ENCODE peak calls at places on chromosomes 16 and 17, in seven cellular contexts. One of them, this sample, is unnamed.
A peak's percentile ranks its signal among the peaks of the same experiment; 100 is the strongest.

GRCh38 chr16:49652441-49653175 is 203.3 kb downstream of the ZNF423 start:
- DNase-seq in testis: no peak
- DNase-seq in PC-3: no peak
- DNase-seq in tibial artery: peak; percentile 70
- DNase-seq in gastrocnemius medialis: peak; percentile 36
- DNase-seq in fibroblast of lung: peak; percentile 87
- DNase-seq in effector memory CD4-positive, alpha-beta T cell: no peak
- DNase-seq in this sample: no peak

GRCh38 chr17:37605813-37606505 is 3.3 kb downstream of the SYNRG start:
- DNase-seq in testis: no peak
- DNase-seq in PC-3: no peak
- DNase-seq in tibial artery: no peak
- DNase-seq in gastrocnemius medialis: no peak
- DNase-seq in fibroblast of lung: peak; percentile 51
- DNase-seq in effector memory CD4-positive, alpha-beta T cell: peak; percentile 24
- DNase-seq in this sample: no peak

GRCh38 chr17:65966311-65966710 is 225.6 kb downstream of the CEP112 start:
- DNase-seq in testis: no peak
- DNase-seq in PC-3: no peak
- DNase-seq in tibial artery: no peak
- DNase-seq in gastrocnemius medialis: no peak
- DNase-seq in fibroblast of lung: no peak
- DNase-seq in effector memory CD4-positive, alpha-beta T cell: no peak
- DNase-seq in this sample: no peak

GRCh38 chr17:42342242-42343008 is 45.8 kb downstream of the STAT3 start:
- DNase-seq in testis: no peak
- DNase-seq in PC-3: no peak
- DNase-seq in tibial artery: no peak
- DNase-seq in gastrocnemius medialis: no peak
- DNase-seq in fibroblast of lung: peak; percentile 76
- DNase-seq in effector memory CD4-positive, alpha-beta T cell: no peak
- DNase-seq in this sample: no peak

GRCh38 chr16:49596699-49597291 is 223.2 kb downstream of the C16orf78 start:
- DNase-seq in testis: no peak
- DNase-seq in PC-3: no peak
- DNase-seq in tibial artery: no peak
- DNase-seq in gastrocnemius medialis: peak; percentile 78
- DNase-seq in fibroblast of lung: no peak
- DNase-seq in effector memory CD4-positive, alpha-beta T cell: no peak
- DNase-seq in this sample: peak; percentile 60

GRCh38 chr17:61619493-61619892 is 28.5 kb upstream of the NACA2 start:
- DNase-seq in testis: no peak
- DNase-seq in PC-3: no peak
- DNase-seq in tibial artery: no peak
- DNase-seq in gastrocnemius medialis: no peak
- DNase-seq in fibroblast of lung: no peak
- DNase-seq in effector memory CD4-positive, alpha-beta T cell: no peak
- DNase-seq in this sample: no peak

GRCh38 chr16:1378804-1379053 is 27.0 kb downstream of the GNPTG start:
- DNase-seq in testis: no peak
- DNase-seq in PC-3: no peak
- DNase-seq in tibial artery: no peak
- DNase-seq in gastrocnemius medialis: no peak
- DNase-seq in fibroblast of lung: no peak
- DNase-seq in effector memory CD4-positive, alpha-beta T cell: no peak
- DNase-seq in this sample: no peak

GRCh38 chr16:8660841-8661301 is 13.5 kb upstream of the ABAT start:
- DNase-seq in testis: peak; percentile 75
- DNase-seq in PC-3: peak; percentile 78
- DNase-seq in tibial artery: peak; percentile 41
- DNase-seq in gastrocnemius medialis: peak; percentile 35
- DNase-seq in fibroblast of lung: peak; percentile 42
- DNase-seq in effector memory CD4-positive, alpha-beta T cell: no peak
- DNase-seq in this sample: no peak

GRCh38 chr16:25693621-25694020 is 1.9 kb downstream of the HS3ST4 start:
- DNase-seq in testis: no peak
- DNase-seq in PC-3: no peak
- DNase-seq in tibial artery: no peak
- DNase-seq in gastrocnemius medialis: no peak
- DNase-seq in fibroblast of lung: no peak
- DNase-seq in effector memory CD4-positive, alpha-beta T cell: no peak
- DNase-seq in this sample: no peak

GRCh38 chr17:44359001-44359400 is 4.7 kb downstream of the FAM171A2 start:
- DNase-seq in testis: no peak
- DNase-seq in PC-3: no peak
- DNase-seq in tibial artery: no peak
- DNase-seq in gastrocnemius medialis: no peak
- DNase-seq in fibroblast of lung: no peak
- DNase-seq in effector memory CD4-positive, alpha-beta T cell: no peak
- DNase-seq in this sample: no peak

GRCh38 chr16:88045820-88046303 is 94.6 kb downstream of the BANP start:
- DNase-seq in testis: no peak
- DNase-seq in PC-3: no peak
- DNase-seq in tibial artery: no peak
- DNase-seq in gastrocnemius medialis: no peak
- DNase-seq in fibroblast of lung: no peak
- DNase-seq in effector memory CD4-positive, alpha-beta T cell: no peak
- DNase-seq in this sample: no peak

GRCh38 chr17:18179804-18180203 is 3.8 kb upstream of the ALKBH5 start:
- DNase-seq in testis: no peak
- DNase-seq in PC-3: no peak
- DNase-seq in tibial artery: no peak
- DNase-seq in gastrocnemius medialis: no peak
- DNase-seq in fibroblast of lung: peak; percentile 53
- DNase-seq in effector memory CD4-positive, alpha-beta T cell: no peak
- DNase-seq in this sample: no peak

GRCh38 chr17:48259710-48260291 is 152.2 kb downstream of the SNX11 start:
- DNase-seq in testis: no peak
- DNase-seq in PC-3: peak; percentile 87
- DNase-seq in tibial artery: no peak
- DNase-seq in gastrocnemius medialis: no peak
- DNase-seq in fibroblast of lung: peak; percentile 16
- DNase-seq in effector memory CD4-positive, alpha-beta T cell: no peak
- DNase-seq in this sample: no peak

GRCh38 chr17:19753049-19753444 is 4.9 kb upstream of the ALDH3A1 start:
- DNase-seq in testis: no peak
- DNase-seq in PC-3: peak; percentile 99
- DNase-seq in tibial artery: peak; percentile 76
- DNase-seq in gastrocnemius medialis: peak; percentile 93
- DNase-seq in fibroblast of lung: peak; percentile 87
- DNase-seq in effector memory CD4-positive, alpha-beta T cell: no peak
- DNase-seq in this sample: peak; percentile 95

GRCh38 chr17:47975815-47976190 is 4.9 kb downstream of the CDK5RAP3 start:
- DNase-seq in testis: no peak
- DNase-seq in PC-3: no peak
- DNase-seq in tibial artery: no peak
- DNase-seq in gastrocnemius medialis: no peak
- DNase-seq in fibroblast of lung: no peak
- DNase-seq in effector memory CD4-positive, alpha-beta T cell: no peak
- DNase-seq in this sample: no peak

GRCh38 chr16:67016681-67017450 is 12.1 kb upstream of the CBFB start:
- DNase-seq in testis: peak; percentile 13
- DNase-seq in PC-3: no peak
- DNase-seq in tibial artery: no peak
- DNase-seq in gastrocnemius medialis: peak; percentile 11
- DNase-seq in fibroblast of lung: no peak
- DNase-seq in effector memory CD4-positive, alpha-beta T cell: no peak
- DNase-seq in this sample: no peak

GRCh38 chr16:64412578-64413280 is 709.1 kb downstream of the CDH11 start:
- DNase-seq in testis: no peak
- DNase-seq in PC-3: peak; percentile 37
- DNase-seq in tibial artery: no peak
- DNase-seq in gastrocnemius medialis: no peak
- DNase-seq in fibroblast of lung: peak; percentile 81
- DNase-seq in effector memory CD4-positive, alpha-beta T cell: no peak
- DNase-seq in this sample: no peak

GRCh38 chr17:17876959-17877547 is 40.3 kb upstream of the SREBF1 start:
- DNase-seq in testis: peak; percentile 39
- DNase-seq in PC-3: no peak
- DNase-seq in tibial artery: peak; percentile 67
- DNase-seq in gastrocnemius medialis: peak; percentile 69
- DNase-seq in fibroblast of lung: peak; percentile 47
- DNase-seq in effector memory CD4-positive, alpha-beta T cell: no peak
- DNase-seq in this sample: peak; percentile 56

DNA sequence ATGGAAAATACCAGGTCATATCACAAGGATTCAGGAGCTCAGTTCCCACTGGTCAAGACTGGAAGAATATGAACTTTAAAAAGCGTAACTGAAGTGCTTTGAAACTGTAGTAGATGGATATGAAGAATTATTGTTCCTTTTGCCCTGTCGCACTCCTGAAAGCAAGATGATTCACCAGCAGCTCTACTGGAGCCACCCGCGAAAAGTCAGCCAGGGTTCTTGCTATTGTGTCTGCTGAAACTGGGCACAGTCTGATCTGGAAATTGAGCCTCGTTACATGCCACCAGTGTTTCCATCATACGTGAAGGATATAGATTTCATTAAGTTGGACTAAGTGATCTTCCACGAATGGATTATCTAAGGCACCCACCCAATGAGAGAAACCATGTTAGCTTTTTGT is 16.6 kb downstream of the AP2B1 start:
- DNase-seq in testis: no peak
- DNase-seq in PC-3: no peak
- DNase-seq in tibial artery: no peak
- DNase-seq in gastrocnemius medialis: no peak
- DNase-seq in fibroblast of lung: peak; percentile 19
- DNase-seq in effector memory CD4-positive, alpha-beta T cell: no peak
- DNase-seq in this sample: no peak
- H3K36me3 ChIP-seq in testis: no peaks in the 10 kb centered on the region
- H3K36me3 ChIP-seq in PC-3: peaks cover 33% of the 10 kb centered on the region
- H3K36me3 ChIP-seq in tibial artery: peaks cover 79% of the 10 kb centered on the region
- H3K36me3 ChIP-seq in gastrocnemius medialis: peaks cover 55% of the 10 kb centered on the region
- H3K36me3 ChIP-seq in fibroblast of lung: peaks cover 8% of the 10 kb centered on the region
- H3K36me3 ChIP-seq in effector memory CD4-positive, alpha-beta T cell: peaks cover 56% of the 10 kb centered on the region
- H3K36me3 ChIP-seq in this sample: peaks cover 80% of the 10 kb centered on the region

GRCh38 chr16:85628651-85629050 is 15.5 kb downstream of the GSE1 start:
- DNase-seq in testis: no peak
- DNase-seq in PC-3: no peak
- DNase-seq in tibial artery: no peak
- DNase-seq in gastrocnemius medialis: no peak
- DNase-seq in fibroblast of lung: no peak
- DNase-seq in effector memory CD4-positive, alpha-beta T cell: no peak
- DNase-seq in this sample: no peak

GRCh38 chr16:85627102-85627834 is 14.1 kb downstream of the GSE1 start:
- DNase-seq in testis: no peak
- DNase-seq in PC-3: no peak
- DNase-seq in tibial artery: no peak
- DNase-seq in gastrocnemius medialis: no peak
- DNase-seq in fibroblast of lung: no peak
- DNase-seq in effector memory CD4-positive, alpha-beta T cell: no peak
- DNase-seq in this sample: no peak

GRCh38 chr16:85629326-85629725 is 16.2 kb downstream of the GSE1 start:
- DNase-seq in testis: no peak
- DNase-seq in PC-3: no peak
- DNase-seq in tibial artery: no peak
- DNase-seq in gastrocnemius medialis: no peak
- DNase-seq in fibroblast of lung: no peak
- DNase-seq in effector memory CD4-positive, alpha-beta T cell: no peak
- DNase-seq in this sample: no peak

GRCh38 chr16:85626191-85626951 is 13.2 kb downstream of the GSE1 start:
- DNase-seq in testis: peak; percentile 69
- DNase-seq in PC-3: no peak
- DNase-seq in tibial artery: no peak
- DNase-seq in gastrocnemius medialis: no peak
- DNase-seq in fibroblast of lung: no peak
- DNase-seq in effector memory CD4-positive, alpha-beta T cell: no peak
- DNase-seq in this sample: no peak

GRCh38 chr16:85627835-85628556 is 14.9 kb downstream of the GSE1 start:
- DNase-seq in testis: no peak
- DNase-seq in PC-3: no peak
- DNase-seq in tibial artery: no peak
- DNase-seq in gastrocnemius medialis: peak; percentile 73
- DNase-seq in fibroblast of lung: no peak
- DNase-seq in effector memory CD4-positive, alpha-beta T cell: no peak
- DNase-seq in this sample: no peak
- H3K27ac ChIP-seq in testis: no peak overlapping the region
- H3K27ac ChIP-seq in PC-3: no peak overlapping the region
- H3K27ac ChIP-seq in tibial artery: no peak overlapping the region
- H3K27ac ChIP-seq in gastrocnemius medialis: peak overlapping the region; percentile 85
- H3K27ac ChIP-seq in fibroblast of lung: no peak overlapping the region
- H3K27ac ChIP-seq in effector memory CD4-positive, alpha-beta T cell: no peak overlapping the region
- H3K27ac ChIP-seq in this sample: no peak overlapping the region

GRCh38 chr17:60060474-60060873 is 18.2 kb downstream of the HEATR6 start:
- DNase-seq in testis: no peak
- DNase-seq in PC-3: no peak
- DNase-seq in tibial artery: no peak
- DNase-seq in gastrocnemius medialis: no peak
- DNase-seq in fibroblast of lung: no peak
- DNase-seq in effector memory CD4-positive, alpha-beta T cell: no peak
- DNase-seq in this sample: no peak

DNA sequence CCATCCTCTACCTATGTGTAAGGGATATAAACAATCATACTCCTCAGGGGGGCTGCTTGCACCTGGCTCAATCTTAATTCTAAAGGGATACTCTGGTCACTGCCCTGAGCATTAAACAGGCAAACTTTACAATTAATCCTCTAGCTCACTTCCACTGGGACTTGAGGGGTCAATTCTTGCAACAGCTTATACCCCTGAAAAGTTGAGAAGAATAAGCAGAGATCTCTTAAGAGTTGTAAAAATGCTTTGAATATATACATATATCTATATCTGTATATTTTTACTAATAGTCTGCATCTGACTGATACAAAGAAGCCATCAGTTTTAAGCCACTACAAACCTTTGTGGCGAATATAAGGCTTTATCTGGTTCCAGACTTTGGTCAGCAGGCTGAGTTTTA is 19.6 kb downstream of the HEATR6 start:
- DNase-seq in testis: no peak
- DNase-seq in PC-3: no peak
- DNase-seq in tibial artery: no peak
- DNase-seq in gastrocnemius medialis: no peak
- DNase-seq in fibroblast of lung: no peak
- DNase-seq in effector memory CD4-positive, alpha-beta T cell: no peak
- DNase-seq in this sample: no peak
- H3K36me3 ChIP-seq in testis: no peaks in the 10 kb centered on the region
- H3K36me3 ChIP-seq in PC-3: peaks cover 67% of the 10 kb centered on the region
- H3K36me3 ChIP-seq in tibial artery: peaks cover 95% of the 10 kb centered on the region
- H3K36me3 ChIP-seq in gastrocnemius medialis: peaks cover 86% of the 10 kb centered on the region
- H3K36me3 ChIP-seq in fibroblast of lung: peaks cover 19% of the 10 kb centered on the region
- H3K36me3 ChIP-seq in effector memory CD4-positive, alpha-beta T cell: peaks cover 62% of the 10 kb centered on the region
- H3K36me3 ChIP-seq in this sample: peaks cover 51% of the 10 kb centered on the region

GRCh38 chr17:14334919-14335318 is 34.0 kb downstream of the HS3ST3B1 start:
- DNase-seq in testis: no peak
- DNase-seq in PC-3: no peak
- DNase-seq in tibial artery: no peak
- DNase-seq in gastrocnemius medialis: no peak
- DNase-seq in fibroblast of lung: no peak
- DNase-seq in effector memory CD4-positive, alpha-beta T cell: no peak
- DNase-seq in this sample: no peak

GRCh38 chr17:14332331-14332730 is 31.4 kb downstream of the HS3ST3B1 start:
- DNase-seq in testis: no peak
- DNase-seq in PC-3: no peak
- DNase-seq in tibial artery: no peak
- DNase-seq in gastrocnemius medialis: no peak
- DNase-seq in fibroblast of lung: no peak
- DNase-seq in effector memory CD4-positive, alpha-beta T cell: no peak
- DNase-seq in this sample: peak; percentile 8

GRCh38 chr17:14336418-14336817 is 35.5 kb downstream of the HS3ST3B1 start:
- DNase-seq in testis: no peak
- DNase-seq in PC-3: no peak
- DNase-seq in tibial artery: no peak
- DNase-seq in gastrocnemius medialis: no peak
- DNase-seq in fibroblast of lung: no peak
- DNase-seq in effector memory CD4-positive, alpha-beta T cell: no peak
- DNase-seq in this sample: no peak

GRCh38 chr17:14333506-14333905 is 32.6 kb downstream of the HS3ST3B1 start:
- DNase-seq in testis: no peak
- DNase-seq in PC-3: no peak
- DNase-seq in tibial artery: no peak
- DNase-seq in gastrocnemius medialis: no peak
- DNase-seq in fibroblast of lung: no peak
- DNase-seq in effector memory CD4-positive, alpha-beta T cell: no peak
- DNase-seq in this sample: no peak

GRCh38 chr17:14334261-14334860 is 33.5 kb downstream of the HS3ST3B1 start:
- DNase-seq in testis: no peak
- DNase-seq in PC-3: no peak
- DNase-seq in tibial artery: no peak
- DNase-seq in gastrocnemius medialis: no peak
- DNase-seq in fibroblast of lung: no peak
- DNase-seq in effector memory CD4-positive, alpha-beta T cell: no peak
- DNase-seq in this sample: no peak
- H3K27ac ChIP-seq in testis: no peak overlapping the region
- H3K27ac ChIP-seq in PC-3: no peak overlapping the region
- H3K27ac ChIP-seq in tibial artery: no peak overlapping the region
- H3K27ac ChIP-seq in gastrocnemius medialis: no peak overlapping the region
- H3K27ac ChIP-seq in fibroblast of lung: no peak overlapping the region
- H3K27ac ChIP-seq in effector memory CD4-positive, alpha-beta T cell: no peak overlapping the region
- H3K27ac ChIP-seq in this sample: no peak overlapping the region

This sample was measured in ascending aorta.